ENCODE peak calls at places on chromosomes 5 and 9, in four cellular contexts. One of them, this sample, is unnamed.

GRCh38 chr5:179162351-179163235 is 102.4 kb downstream of the ZNF354C start:
- DNase-seq in osteocyte: no peak
- DNase-seq in activated CD8-positive, alpha-beta memory T cell treated with anti-CD3 and anti-CD28 coated beads for 4 hours: no peak
- DNase-seq in frontal cortex: no peak
- DNase-seq in this sample: no peak

GRCh38 chr9:133461975-133462374 is 2.2 kb downstream of the CACFD1 start:
- DNase-seq in activated CD8-positive, alpha-beta memory T cell treated with anti-CD3 and anti-CD28 coated beads for 4 hours: no peak
- DNase-seq in frontal cortex: no peak
- DNase-seq in osteocyte: no peak
- DNase-seq in this sample: no peak

GRCh38 chr5:154937186-154937717 is 759 bp downstream of the GEMIN5 start:
- DNase-seq in activated CD8-positive, alpha-beta memory T cell treated with anti-CD3 and anti-CD28 coated beads for 4 hours: no peak
- DNase-seq in frontal cortex: no peak
- DNase-seq in osteocyte: no peak
- DNase-seq in this sample: no peak

GRCh38 chr9:88460583-88461332 is 72.5 kb downstream of the SPIN1 start:
- DNase-seq in frontal cortex: no peak
- DNase-seq in activated CD8-positive, alpha-beta memory T cell treated with anti-CD3 and anti-CD28 coated beads for 4 hours: no peak
- DNase-seq in osteocyte: no peak
- DNase-seq in this sample: no peak

GRCh38 chr9:33379666-33380389 is 22.5 kb downstream of the AQP7 start:
- DNase-seq in frontal cortex: no peak
- DNase-seq in activated CD8-positive, alpha-beta memory T cell treated with anti-CD3 and anti-CD28 coated beads for 4 hours: no peak
- DNase-seq in osteocyte: no peak
- DNase-seq in this sample: no peak

GRCh38 chr5:136191304-136192014 is 1.5 kb downstream of the SMIM32 start:
- DNase-seq in activated CD8-positive, alpha-beta memory T cell treated with anti-CD3 and anti-CD28 coated beads for 4 hours: no peak
- DNase-seq in frontal cortex: no peak
- DNase-seq in osteocyte: no peak
- DNase-seq in this sample: no peak

GRCh38 chr5:117149312-117149711 is 574.7 kb upstream of the SEMA6A start:
- DNase-seq in activated CD8-positive, alpha-beta memory T cell treated with anti-CD3 and anti-CD28 coated beads for 4 hours: no peak
- DNase-seq in frontal cortex: no peak
- DNase-seq in osteocyte: no peak
- DNase-seq in this sample: no peak

GRCh38 chr5:172559004-172559932 is 81.8 kb upstream of the NEURL1B start:
- DNase-seq in osteocyte: no peak
- DNase-seq in activated CD8-positive, alpha-beta memory T cell treated with anti-CD3 and anti-CD28 coated beads for 4 hours: no peak
- DNase-seq in frontal cortex: peak
- DNase-seq in this sample: no peak

GRCh38 chr9:33350310-33350709 is 52.1 kb downstream of the AQP7 start:
- DNase-seq in frontal cortex: no peak
- DNase-seq in osteocyte: no peak
- DNase-seq in activated CD8-positive, alpha-beta memory T cell treated with anti-CD3 and anti-CD28 coated beads for 4 hours: no peak
- DNase-seq in this sample: no peak

GRCh38 chr5:112957409-112957808 is 19.2 kb upstream of the DCP2 start:
- DNase-seq in activated CD8-positive, alpha-beta memory T cell treated with anti-CD3 and anti-CD28 coated beads for 4 hours: no peak
- DNase-seq in osteocyte: no peak
- DNase-seq in frontal cortex: no peak
- DNase-seq in this sample: no peak

GRCh38 chr5:95835682-95836405 is 13.3 kb upstream of the GLRX start:
- DNase-seq in osteocyte: no peak
- DNase-seq in frontal cortex: no peak
- DNase-seq in activated CD8-positive, alpha-beta memory T cell treated with anti-CD3 and anti-CD28 coated beads for 4 hours: no peak
- DNase-seq in this sample: no peak